ENCODE peak calls at places on chromosome 10, in eight cellular contexts. E is AG04450, G is SK-N-SH, H is progenitor cell of endocrine pancreas, Q is left ventricle myocardium inferior, O is astrocyte of the cerebellum, K is osteocyte, U is fibroblast of villous mesenchyme. P is an unnamed sample.

GRCh38 chr10:73931767-73932624 is 21.1 kb downstream of the PLAU start:
- DNase-seq in E (no peak), G (no peak), H (no peak), Q (no peak), O (no peak), K (no peak), U (no peak), P (peak)

GRCh38 chr10:30671011-30671616 is 41.6 kb upstream of the LYZL2 start:
- DNase-seq in E (peak), G (peak), H (peak), Q (no peak), O (peak), K (no peak), U (peak), P (peak)

GRCh38 chr10:1163204-1163660 is 107.0 kb downstream of the WDR37 start:
- DNase-seq in E (no peak), G (no peak), H (no peak), Q (no peak), O (no peak), K (peak), U (no peak), P (no peak)

GRCh38 chr10:125857185-125857760 is 23.8 kb downstream of the DHX32 start:
- DNase-seq in E (no peak), G (no peak), H (no peak), Q (no peak), O (no peak), K (no peak), U (no peak), P (no peak)

GRCh38 chr10:33602278-33602677 is 267.8 kb upstream of the NRP1 start:
- DNase-seq in E (no peak), G (no peak), H (no peak), Q (no peak), O (no peak), K (no peak), U (no peak), P (no peak)

GRCh38 chr10:34548466-34548865 is 266.6 kb downstream of the PARD3 start:
- DNase-seq in E (no peak), G (no peak), H (no peak), Q (no peak), O (no peak), K (no peak), U (no peak), P (no peak)

GRCh38 chr10:94310369-94310768 is 52.4 kb downstream of the NOC3L start:
- DNase-seq in E (no peak), G (no peak), H (no peak), Q (no peak), O (no peak), K (no peak), U (no peak), P (no peak)

GRCh38 chr10:119687192-119688032 is 36.2 kb downstream of the BAG3 start:
- DNase-seq in E (no peak), G (no peak), H (no peak), Q (no peak), O (peak), K (no peak), U (peak), P (no peak)

GRCh38 chr10:108561649-108562048 is 1361.7 kb downstream of the XPNPEP1 start:
- DNase-seq in E (no peak), G (no peak), H (no peak), Q (no peak), O (no peak), K (no peak), U (no peak), P (peak)

GRCh38 chr10:125064681-125065492 is 95.5 kb downstream of the CTBP2 start:
- DNase-seq in E (no peak), G (no peak), H (no peak), Q (no peak), O (peak), K (no peak), U (peak), P (peak)

GRCh38 chr10:80260295-80261243 is 28.9 kb downstream of the MAT1A start:
- DNase-seq in E (no peak), G (peak), H (peak), Q (no peak), O (peak), K (peak), U (peak), P (peak)

GRCh38 chr10:3132036-3133025 is 40.3 kb downstream of the PITRM1 start:
- DNase-seq in E (no peak), G (no peak), H (no peak), Q (no peak), O (no peak), K (no peak), U (peak), P (peak)

GRCh38 chr10:60238408-60239100 is 151.1 kb downstream of the ANK3 start:
- DNase-seq in E (peak), G (peak), H (no peak), Q (no peak), O (peak), K (no peak), U (peak), P (peak)

GRCh38 chr10:33487014-33487776 is 152.7 kb upstream of the NRP1 start:
- DNase-seq in E (no peak), G (no peak), H (no peak), Q (no peak), O (no peak), K (no peak), U (peak), P (no peak)

GRCh38 chr10:129467346-129468119 is 492 bp downstream of the MGMT start:
- DNase-seq in E (no peak), G (no peak), H (no peak), Q (no peak), O (no peak), K (no peak), U (peak), P (peak)

GRCh38 chr10:80487791-80488538 is 33.9 kb downstream of the TSPAN14 start:
- DNase-seq in E (no peak), G (no peak), H (no peak), Q (peak), O (no peak), K (no peak), U (no peak), P (no peak)

GRCh38 chr10:103693070-103693811 is 162.1 kb downstream of the SH3PXD2A start:
- DNase-seq in E (no peak), G (no peak), H (no peak), Q (no peak), O (no peak), K (no peak), U (peak), P (no peak)

GRCh38 chr10:121572857-121573540 is 25.2 kb downstream of the FGFR2 start:
- DNase-seq in E (no peak), G (no peak), H (no peak), Q (no peak), O (no peak), K (no peak), U (no peak), P (no peak)

GRCh38 chr10:125261491-125262186 is 101.3 kb upstream of the CTBP2 start:
- DNase-seq in E (no peak), G (no peak), H (no peak), Q (no peak), O (no peak), K (peak), U (no peak), P (no peak)

GRCh38 chr10:27390681-27391080 is 113.4 kb upstream of the RAB18 start:
- DNase-seq in E (no peak), G (no peak), H (no peak), Q (no peak), O (no peak), K (no peak), U (peak), P (peak)

GRCh38 chr10:4451512-4451911 is 374.5 kb upstream of the AKR1E2 start:
- DNase-seq in E (no peak), G (no peak), H (no peak), Q (no peak), O (no peak), K (no peak), U (no peak), P (no peak)

GRCh38 chr10:69716711-69717560 is 84.8 kb upstream of the COL13A1 start:
- DNase-seq in E (no peak), G (peak), H (peak), Q (no peak), O (no peak), K (no peak), U (peak), P (peak)

GRCh38 chr10:5575482-5576153 is 50.9 kb downstream of the CALML3 start:
- DNase-seq in E (peak), G (no peak), H (no peak), Q (no peak), O (peak), K (no peak), U (peak), P (peak)

GRCh38 chr10:86523348-86523747 is 1.8 kb upstream of the WAPL start:
- DNase-seq in E (no peak), G (peak), H (no peak), Q (no peak), O (no peak), K (no peak), U (peak), P (peak)

GRCh38 chr10:93718937-93719725 is 16.7 kb upstream of the FRA10AC1 start:
- DNase-seq in E (no peak), G (no peak), H (no peak), Q (peak), O (no peak), K (no peak), U (peak), P (no peak)

GRCh38 chr10:102718220-102718619 is 3.8 kb downstream of the SFXN2 start:
- DNase-seq in E (no peak), G (no peak), H (no peak), Q (no peak), O (no peak), K (no peak), U (peak), P (no peak)

GRCh38 chr10:107490389-107490788 is 325.9 kb upstream of the SORCS1 start:
- DNase-seq in E (no peak), G (no peak), H (no peak), Q (no peak), O (no peak), K (no peak), U (no peak), P (no peak)

GRCh38 chr10:132521466-132522102 is 16.0 kb upstream of the INPP5A start:
- DNase-seq in E (no peak), G (no peak), H (no peak), Q (no peak), O (no peak), K (no peak), U (no peak), P (no peak)

GRCh38 chr10:59885430-59886134 is 20.8 kb downstream of the CCDC6 start:
- DNase-seq in E (no peak), G (no peak), H (no peak), Q (no peak), O (no peak), K (no peak), U (no peak), P (no peak)

GRCh38 chr10:124721295-124722052 is 22.7 kb downstream of the FAM53B start:
- DNase-seq in E (no peak), G (no peak), H (no peak), Q (peak), O (no peak), K (no peak), U (no peak), P (no peak)

GRCh38 chr10:47449979-47450378 is 33.9 kb downstream of the ANXA8 start:
- DNase-seq in E (no peak), G (no peak), H (no peak), Q (no peak), O (no peak), K (peak), U (no peak), P (no peak)
- TF ChIP-seq CTCF in E (no peak), G (no peak), H (no peak), Q (no peak), O (no peak), K (no peak), U (no peak), P (no peak)

DNA sequence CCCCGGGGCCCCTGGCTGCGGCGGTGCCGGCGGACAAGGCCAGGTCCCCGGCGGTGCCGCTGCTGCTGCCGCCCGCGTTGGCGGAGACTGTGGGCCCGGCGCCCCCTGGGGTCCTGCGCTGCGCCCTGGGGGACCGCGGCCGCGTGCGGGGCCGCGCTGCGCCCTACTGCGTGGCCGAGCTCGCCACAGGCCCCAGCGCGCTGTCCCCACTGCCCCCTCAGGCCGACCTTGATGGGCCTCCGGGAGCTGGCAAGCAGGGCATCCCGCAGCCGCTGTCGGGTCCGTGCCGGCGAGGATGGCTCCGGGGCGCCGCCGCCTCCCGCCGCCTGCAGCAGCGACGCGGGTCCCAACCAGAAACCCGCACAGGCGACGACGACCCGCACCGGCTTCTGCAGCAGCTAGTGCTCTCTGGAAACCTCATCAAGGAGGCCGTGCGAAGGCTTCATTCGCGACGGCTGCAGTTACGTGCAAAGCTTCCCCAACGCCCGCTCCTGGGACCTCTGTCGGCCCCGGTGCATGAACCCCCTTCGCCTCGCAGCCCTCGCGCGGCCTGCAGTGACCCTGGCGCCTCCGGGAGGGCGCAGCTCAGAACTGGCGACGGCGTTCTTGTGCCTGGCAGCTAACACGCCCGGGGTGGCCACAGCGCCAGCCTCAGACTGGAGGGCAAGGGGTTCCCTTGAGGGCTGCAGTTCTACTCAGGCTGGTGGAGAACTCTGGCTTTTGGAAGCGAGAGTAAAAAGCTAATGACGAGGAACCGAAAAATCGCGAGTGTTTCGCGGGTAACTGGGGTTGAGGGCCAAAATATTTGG is 804 bp downstream of the FRAT1 start:
- DNase-seq in E (no peak), G (peak), H (peak), Q (peak), O (no peak), K (no peak), U (no peak), P (no peak)
- TF ChIP-seq CTCF in E (no peak), G (peak), H (peak), Q (peak), O (no peak), K (no peak), U (no peak), P (no peak)

GRCh38 chr10:116094356-116094755 is 178.7 kb downstream of the GFRA1 start:
- DNase-seq in E (no peak), G (no peak), H (no peak), Q (no peak), O (no peak), K (no peak), U (no peak), P (no peak)

GRCh38 chr10:116098411-116099019 is 174.5 kb downstream of the GFRA1 start:
- DNase-seq in E (no peak), G (no peak), H (no peak), Q (no peak), O (no peak), K (no peak), U (no peak), P (no peak)

GRCh38 chr10:116096501-116096900 is 176.5 kb downstream of the GFRA1 start:
- DNase-seq in E (no peak), G (no peak), H (no peak), Q (no peak), O (no peak), K (no peak), U (no peak), P (no peak)

GRCh38 chr10:116099031-116099430 is 174.0 kb downstream of the GFRA1 start:
- DNase-seq in E (no peak), G (no peak), H (no peak), Q (no peak), O (no peak), K (no peak), U (no peak), P (no peak)

DNA sequence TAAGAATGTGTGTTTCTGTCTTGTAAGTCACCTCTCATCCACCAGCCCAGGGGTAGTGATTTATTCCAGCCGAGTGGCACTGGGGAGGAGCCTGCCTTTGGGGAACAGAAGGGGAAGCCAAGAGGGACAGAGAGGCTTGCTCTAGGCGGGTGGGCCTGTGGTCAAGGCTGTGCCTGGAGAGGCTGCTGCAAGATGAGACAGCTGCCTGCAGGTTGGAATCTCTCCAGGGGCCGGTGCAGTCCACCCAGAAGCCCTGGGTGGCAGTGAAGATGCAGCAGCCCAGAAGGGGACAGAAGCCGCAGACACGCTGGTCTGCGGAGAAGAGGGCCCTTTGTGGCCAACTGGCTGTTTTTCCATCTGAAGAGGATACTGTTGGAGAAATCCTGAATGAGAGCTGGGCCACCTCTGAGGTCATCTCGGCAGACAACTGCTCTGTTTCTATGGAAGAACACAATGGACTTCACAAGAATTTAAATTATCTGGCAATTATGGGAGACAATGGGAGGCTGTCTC is 175.7 kb downstream of the GFRA1 start:
- DNase-seq in E (no peak), G (no peak), H (no peak), Q (no peak), O (no peak), K (no peak), U (no peak), P (no peak)
- TF ChIP-seq CTCF in E (no peak), G (no peak), H (no peak), Q (no peak), O (no peak), K (no peak), U (no peak), P (no peak)

DNA sequence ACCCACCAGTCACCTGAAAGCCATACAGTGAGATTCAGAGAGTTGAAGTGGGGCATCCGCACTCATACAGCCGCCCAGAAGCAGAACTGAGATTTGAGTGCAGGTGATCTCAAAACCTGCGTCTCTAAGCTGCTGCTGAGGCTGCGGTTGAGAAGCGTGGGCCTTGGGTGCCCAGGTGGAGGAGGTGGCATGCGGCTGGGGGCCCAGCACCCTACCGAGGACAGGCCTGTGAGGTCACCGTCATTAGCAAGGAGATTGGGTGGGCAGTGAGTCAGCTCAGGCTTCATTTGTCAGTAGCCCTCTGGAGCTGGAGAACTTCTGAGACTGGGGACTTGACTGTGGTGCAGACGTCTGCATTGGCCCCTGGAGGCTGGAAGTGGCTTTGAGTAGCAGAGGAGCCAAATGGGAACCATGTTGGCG is 29.8 kb downstream of the ZMIZ1 start:
- DNase-seq in E (no peak), G (no peak), H (no peak), Q (no peak), O (no peak), K (no peak), U (no peak), P (no peak)
- TF ChIP-seq CTCF in E (no peak), G (no peak), H (no peak), Q (no peak), O (peak), K (no peak), U (no peak), P (no peak)

DNA sequence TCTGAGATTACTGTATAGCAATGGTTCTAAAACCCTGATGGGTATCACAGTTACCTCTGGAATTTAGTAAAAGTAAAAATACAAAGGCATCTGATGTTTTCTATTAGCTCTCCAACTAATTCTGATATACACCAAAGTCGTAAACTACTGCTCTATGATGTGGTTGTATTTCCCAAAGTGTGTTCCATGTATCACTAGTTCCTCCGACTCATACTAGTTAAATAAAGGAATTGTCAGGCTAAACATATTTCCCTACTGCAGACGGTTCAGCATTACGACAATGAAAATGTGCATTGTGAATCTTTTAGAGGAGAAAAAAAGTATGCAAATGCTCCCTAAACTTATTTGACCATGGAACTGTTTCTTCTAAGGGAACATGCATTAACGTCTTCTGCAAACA is 38.9 kb downstream of the ZNF365 start:
- DNase-seq in E (no peak), G (no peak), H (no peak), Q (no peak), O (no peak), K (no peak), U (no peak), P (no peak)
- TF ChIP-seq CTCF in E (no peak), G (no peak), H (no peak), Q (no peak), O (no peak), K (no peak), U (no peak), P (no peak)

GRCh38 chr10:48652344-48652743 is 32.3 kb upstream of the WDFY4 start:
- DNase-seq in E (no peak), G (no peak), H (no peak), Q (no peak), O (no peak), K (no peak), U (no peak), P (no peak)

GRCh38 chr10:48651839-48652238 is 32.8 kb upstream of the WDFY4 start:
- DNase-seq in E (no peak), G (no peak), H (no peak), Q (no peak), O (no peak), K (peak), U (no peak), P (no peak)

GRCh38 chr10:48648172-48648942 is 36.3 kb upstream of the WDFY4 start:
- DNase-seq in E (no peak), G (no peak), H (no peak), Q (no peak), O (no peak), K (peak), U (no peak), P (no peak)

GRCh38 chr10:48651293-48651692 is 33.4 kb upstream of the WDFY4 start:
- DNase-seq in E (no peak), G (no peak), H (no peak), Q (no peak), O (no peak), K (peak), U (no peak), P (no peak)

DNA sequence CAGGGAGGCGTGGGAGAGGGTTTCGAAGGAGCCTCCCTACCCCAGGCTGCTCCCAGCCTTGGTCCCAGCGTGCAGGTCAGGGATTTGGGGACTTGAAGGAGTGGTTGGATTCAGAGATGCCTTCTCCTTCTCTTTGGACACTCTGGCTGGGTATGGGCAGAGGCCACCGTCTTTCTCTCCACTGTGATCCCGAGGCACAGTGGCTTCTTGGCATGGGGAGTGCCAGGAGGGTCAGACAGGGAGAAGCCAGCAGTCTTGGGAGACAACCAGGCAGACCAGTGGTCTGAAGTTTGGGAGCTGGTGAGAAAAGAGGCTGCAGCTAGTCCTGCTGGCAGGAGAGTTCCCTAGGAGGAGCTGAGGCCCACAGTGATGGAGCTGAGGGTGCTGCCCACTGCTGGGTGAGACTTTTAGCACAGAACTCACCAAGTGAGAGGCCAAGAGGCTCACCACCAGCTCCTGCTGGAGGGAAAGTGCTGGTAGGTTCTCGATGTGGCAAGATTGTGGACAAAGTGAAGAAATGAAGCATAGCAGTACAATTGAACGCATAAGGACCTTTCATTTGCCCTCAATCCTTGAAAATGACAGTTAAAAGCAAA is 35.2 kb upstream of the WDFY4 start:
- DNase-seq in E (no peak), G (no peak), H (no peak), Q (no peak), O (no peak), K (peak), U (no peak), P (no peak)
- TF ChIP-seq CTCF in E (peak), G (no peak), H (no peak), Q (no peak), O (no peak), K (no peak), U (peak), P (no peak)

P was measured in MCF 10A.